ENCODE peak calls at places on chromosomes 4 and X, in four cellular contexts. W is A549, O is K562, Y is WTC11. U is an unnamed sample.

GRCh38 chrX:133482345-133483041 is 67.2 kb upstream of the GPC4 start:
- DNase-seq in W (no peak), O (no peak), Y (no peak), U (no peak)

GRCh38 chrX:134236690-134237362 is at the start of gene CCDC160:
- DNase-seq in W (peak; percentile 7), O (peak; percentile 24), Y (peak; percentile 79), U (peak; percentile 3)

GRCh38 chr4:61468091-61468720 is 268.1 kb downstream of the ADGRL3 start:
- DNase-seq in W (peak; percentile 1), O (no peak), Y (no peak), U (no peak)

GRCh38 chrX:125005863-125006262 is 313.8 kb upstream of the TEX13C start:
- DNase-seq in W (no peak), O (no peak), Y (no peak), U (no peak)

GRCh38 chr4:145557720-145558119 is 61.5 kb upstream of the MMAA start:
- DNase-seq in W (peak; percentile 45), O (peak; percentile 66), Y (peak; percentile 71), U (peak; percentile 58)

GRCh38 chrX:111124418-111124817 is 28.4 kb downstream of the PAK3 start:
- DNase-seq in W (no peak), O (no peak), Y (no peak), U (no peak)

GRCh38 chr4:168840988-168841681 is 168.9 kb downstream of the CBR4 start:
- DNase-seq in W (no peak), O (no peak), Y (peak; percentile 30), U (no peak)

GRCh38 chrX:110786486-110786885 is 9.1 kb downstream of the CHRDL1 start:
- DNase-seq in W (no peak), O (no peak), Y (no peak), U (no peak)

GRCh38 chr4:3434891-3435683 is 6.7 kb upstream of the HGFAC start:
- DNase-seq in W (no peak), O (no peak), Y (peak; percentile 36), U (no peak)

GRCh38 chrX:1390621-1391369 is 1.1 kb downstream of the SLC25A6 start:
- DNase-seq in W (no peak), O (no peak), Y (peak; percentile 4), U (no peak)

GRCh38 chrX:144379156-144379555 is 495.3 kb downstream of the UBE2NL start:
- DNase-seq in W (no peak), O (no peak), Y (no peak), U (no peak)

DNA sequence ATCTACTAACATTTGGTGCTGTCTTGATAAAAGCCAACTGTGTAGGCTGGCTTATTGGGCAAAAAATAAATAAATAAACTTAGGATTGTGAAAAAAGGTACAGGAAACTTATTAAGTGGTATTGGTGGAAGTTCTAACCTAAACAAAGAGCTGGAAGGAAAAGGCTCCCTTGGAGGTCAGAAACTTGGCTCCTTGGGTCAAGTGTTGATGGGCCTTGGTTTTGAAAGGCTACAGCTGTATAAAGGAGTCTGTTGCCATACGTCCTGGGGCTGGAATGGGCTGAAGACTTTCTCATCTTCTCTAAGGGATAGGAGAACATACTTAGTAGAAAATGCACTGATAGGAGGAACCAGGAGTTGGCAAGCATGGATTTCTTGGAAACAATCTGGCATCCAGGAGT is 56.5 kb downstream of the PDLIM5 start:
- DNase-seq in W (no peak), O (no peak), Y (no peak), U (no peak)
- TF ChIP-seq NR3C1 in W (no peak), O (no peak), Y (no peak), U (no peak)

GRCh38 chr4:147054241-147054902 is 108.7 kb upstream of the TTC29 start:
- DNase-seq in W (no peak), O (no peak), Y (no peak), U (no peak)
- TF ChIP-seq NR3C1 in W (no peak), O (no peak), Y (no peak), U (no peak)

GRCh38 chr4:48667148-48667547 is 112.9 kb downstream of the FRYL start:
- DNase-seq in W (no peak), O (no peak), Y (no peak), U (no peak)

GRCh38 chr4:48668254-48669017 is 111.6 kb downstream of the FRYL start:
- DNase-seq in W (no peak), O (no peak), Y (no peak), U (no peak)

GRCh38 chr4:48664938-48665337 is 115.1 kb downstream of the FRYL start:
- DNase-seq in W (no peak), O (no peak), Y (no peak), U (no peak)

GRCh38 chr4:48669086-48669485 is 111.0 kb downstream of the FRYL start:
- DNase-seq in W (no peak), O (no peak), Y (no peak), U (no peak)

GRCh38 chr4:48665555-48666186 is 114.4 kb downstream of the FRYL start:
- DNase-seq in W (no peak), O (no peak), Y (no peak), U (no peak)
- TF ChIP-seq NR3C1 in W (no peak), O (no peak), Y (no peak), U (no peak)

GRCh38 chrX:5080812-5081211 is 1147.9 kb downstream of the NLGN4X start:
- DNase-seq in W (no peak), O (no peak), Y (no peak), U (no peak)

GRCh38 chrX:5086388-5086787 is 1142.3 kb downstream of the NLGN4X start:
- DNase-seq in W (no peak), O (no peak), Y (no peak), U (no peak)
- TF ChIP-seq NR3C1 in W (no peak), O (no peak), Y (no peak), U (no peak)

GRCh38 chr4:11111876-11112275 is 316.8 kb downstream of the HS3ST1 start:
- DNase-seq in W (no peak), O (no peak), Y (no peak), U (no peak)

GRCh38 chr4:11106769-11107168 is 321.9 kb downstream of the HS3ST1 start:
- DNase-seq in W (no peak), O (no peak), Y (no peak), U (no peak)

GRCh38 chr4:11105715-11106114 is 323.0 kb downstream of the HS3ST1 start:
- DNase-seq in W (no peak), O (no peak), Y (no peak), U (no peak)

GRCh38 chr4:11111370-11111769 is 317.3 kb downstream of the HS3ST1 start:
- DNase-seq in W (no peak), O (no peak), Y (no peak), U (no peak)

DNA sequence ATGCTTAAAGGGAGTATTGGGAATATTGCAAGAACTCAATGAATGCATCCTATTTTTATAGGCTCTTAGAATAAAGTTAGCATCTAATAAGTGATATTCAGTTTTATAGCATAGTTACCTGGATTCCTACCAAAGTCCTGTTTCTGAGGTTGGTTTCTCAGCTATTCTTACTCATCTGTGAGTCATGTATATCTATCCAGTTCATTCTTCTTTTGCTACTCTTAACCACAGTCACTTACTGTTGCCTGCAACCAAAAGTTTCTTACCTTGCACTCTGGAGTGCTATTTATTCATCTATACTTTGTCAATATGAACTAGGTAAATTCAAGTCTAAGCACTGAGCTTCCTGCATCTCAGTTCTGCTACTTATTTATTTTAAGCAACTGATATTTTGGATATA is 322.5 kb downstream of the HS3ST1 start:
- DNase-seq in W (no peak), O (no peak), Y (no peak), U (no peak)
- TF ChIP-seq NR3C1 in W (no peak), O (no peak), Y (no peak), U (no peak)

GRCh38 chr4:137156807-137157206 is 375.5 kb downstream of the PCDH18 start:
- DNase-seq in W (no peak), O (no peak), Y (no peak), U (no peak)
- TF ChIP-seq NR3C1 in W (no peak), O (no peak), Y (no peak), U (no peak)

GRCh38 chr4:83873996-83874395 is 338.1 kb downstream of the GPAT3 start:
- DNase-seq in W (no peak), O (no peak), Y (no peak), U (no peak)

GRCh38 chr4:83875437-83875836 is 339.5 kb downstream of the GPAT3 start:
- DNase-seq in W (no peak), O (no peak), Y (no peak), U (no peak)

GRCh38 chr4:83870551-83870950 is 334.6 kb downstream of the GPAT3 start:
- DNase-seq in W (no peak), O (no peak), Y (no peak), U (no peak)

DNA sequence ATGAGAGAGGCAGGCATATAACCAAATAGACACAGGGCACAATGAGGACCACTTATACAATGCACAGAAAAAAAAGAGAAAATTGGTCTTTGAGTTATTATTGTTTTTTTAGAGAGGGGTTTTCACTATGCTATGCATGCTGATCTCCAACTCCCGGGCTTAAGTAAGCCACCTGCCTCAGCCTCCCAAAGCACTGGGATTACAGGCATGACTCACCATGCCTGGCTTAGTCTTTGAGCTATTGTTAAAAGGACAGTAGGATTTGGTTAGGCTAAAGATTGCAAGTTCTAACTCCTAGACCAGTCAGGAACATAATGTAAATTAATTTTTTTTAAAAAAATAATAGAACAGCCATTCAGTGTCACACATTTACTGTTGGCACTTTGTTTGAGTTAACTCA is 340.1 kb downstream of the GPAT3 start:
- DNase-seq in W (no peak), O (no peak), Y (no peak), U (no peak)
- TF ChIP-seq NR3C1 in W (no peak), O (no peak), Y (no peak), U (no peak)

U was measured in HepG2.